ENCODE peak calls at places on chromosomes 4 and X, in six cellular contexts. G is activated T-cell treated with anti-CD3 and anti-CD28 coated beads, Interleukin-2, amount 50 U/mL, for 72 hours; V is NCI-H2081; F is heart left ventricle; Q is cerebellar cortex; Z is ELR. L is an unnamed sample.

GRCh38 chrX:11180571-11180970 is 69.4 kb downstream of the HCCS start:
- DNase-seq in G (no peak), V (peak), F (no peak), Q (no peak), Z (no peak), L (no peak)

GRCh38 chr4:53494851-53495250 is 96.4 kb downstream of the LNX1 start:
- DNase-seq in G (no peak), V (no peak), F (no peak), Q (no peak), Z (no peak), L (no peak)

GRCh38 chr4:15873117-15873516 is 65.4 kb downstream of the FGFBP1 start:
- DNase-seq in G (no peak), V (no peak), F (no peak), Q (no peak), Z (no peak), L (no peak)

GRCh38 chrX:41558531-41558930 is 111.4 kb downstream of the NYX start:
- DNase-seq in G (no peak), V (no peak), F (no peak), Q (peak), Z (peak), L (no peak)

GRCh38 chr4:185817403-185817818 is 5.4 kb upstream of the SORBS2 start:
- DNase-seq in G (no peak), V (peak), F (peak), Q (no peak), Z (no peak), L (no peak)

GRCh38 chrX:7110821-7111276 is 36.7 kb upstream of the STS start:
- DNase-seq in G (no peak), V (no peak), F (no peak), Q (no peak), Z (peak), L (no peak)

GRCh38 chr4:26206981-26207380 is 113.8 kb upstream of the RBPJ start:
- DNase-seq in G (no peak), V (no peak), F (no peak), Q (no peak), Z (no peak), L (no peak)

GRCh38 chr4:38017579-38017978 is 57.4 kb downstream of the PTTG2 start:
- DNase-seq in G (no peak), V (no peak), F (no peak), Q (no peak), Z (no peak), L (no peak)

GRCh38 chr4:142150483-142150882 is 514.1 kb downstream of the IL15 start:
- DNase-seq in G (no peak), V (no peak), F (no peak), Q (no peak), Z (no peak), L (no peak)

GRCh38 chr4:1015179-1015578 is 3.8 kb downstream of the FGFRL1 start:
- DNase-seq in G (no peak), V (no peak), F (no peak), Q (no peak), Z (no peak), L (no peak)

GRCh38 chr4:104064650-104065577 is 345.1 kb upstream of the TACR3 start:
- DNase-seq in G (peak), V (peak), F (peak), Q (peak), Z (peak), L (no peak)

GRCh38 chrX:50100188-50100587 is 100.6 kb downstream of the AKAP4 start:
- DNase-seq in G (no peak), V (no peak), F (no peak), Q (no peak), Z (peak), L (no peak)

GRCh38 chr4:119597377-119597776 is 31.2 kb downstream of the PDE5A start:
- DNase-seq in G (no peak), V (no peak), F (no peak), Q (no peak), Z (no peak), L (no peak)

GRCh38 chr4:99801005-99801699 is 15.5 kb upstream of the DAPP1 start:
- DNase-seq in G (no peak), V (no peak), F (no peak), Q (no peak), Z (no peak), L (no peak)

GRCh38 chrX:147838465-147839131 is 73.1 kb upstream of the FMR1 start:
- DNase-seq in G (no peak), V (no peak), F (no peak), Q (no peak), Z (peak), L (no peak)

GRCh38 chrX:58025979-58026378 is 115.7 kb upstream of the ZXDA start:
- DNase-seq in G (peak), V (peak), F (peak), Q (peak), Z (peak), L (no peak)

GRCh38 chr4:1684756-1685603 is 867 bp upstream of the FAM53A start:
- DNase-seq in G (no peak), V (no peak), F (no peak), Q (no peak), Z (no peak), L (peak)

GRCh38 chr4:157143365-157143764 is 67.4 kb downstream of the GLRB start:
- DNase-seq in G (no peak), V (no peak), F (no peak), Q (no peak), Z (no peak), L (no peak)

GRCh38 chrX:16465081-16465876 is 184.7 kb upstream of the S100G start:
- DNase-seq in G (no peak), V (no peak), F (no peak), Q (no peak), Z (peak), L (no peak)

GRCh38 chr4:41209187-41209586 is 5.2 kb downstream of the APBB2 start:
- DNase-seq in G (no peak), V (no peak), F (no peak), Q (no peak), Z (peak), L (no peak)

GRCh38 chr4:138301536-138301935 is 59.4 kb upstream of the SLC7A11 start:
- DNase-seq in G (no peak), V (no peak), F (no peak), Q (no peak), Z (no peak), L (no peak)

GRCh38 chr4:110518889-110519490 is 43.0 kb downstream of the ENPEP start:
- DNase-seq in G (peak), V (peak), F (no peak), Q (peak), Z (peak), L (no peak)

GRCh38 chr4:76683154-76683553 is 214.8 kb downstream of the SOWAHB start:
- DNase-seq in G (no peak), V (no peak), F (no peak), Q (no peak), Z (no peak), L (no peak)

GRCh38 chr4:6473264-6474052 is 1.0 kb upstream of the PPP2R2C start:
- DNase-seq in G (no peak), V (no peak), F (no peak), Q (no peak), Z (no peak), L (no peak)

GRCh38 chr4:14022428-14022827 is 394.9 kb upstream of the BOD1L1 start:
- DNase-seq in G (no peak), V (no peak), F (no peak), Q (no peak), Z (peak), L (no peak)

GRCh38 chr4:100738388-100739165 is 220.8 kb upstream of the EMCN start:
- DNase-seq in G (no peak), V (no peak), F (no peak), Q (peak), Z (peak), L (no peak)

GRCh38 chr4:146330392-146330791 is 116.1 kb downstream of the REELD1 start:
- DNase-seq in G (no peak), V (no peak), F (no peak), Q (no peak), Z (peak), L (no peak)

GRCh38 chr4:111323496-111323895 is 700.6 kb upstream of the PITX2 start:
- DNase-seq in G (no peak), V (no peak), F (no peak), Q (no peak), Z (peak), L (no peak)

GRCh38 chrX:153762636-153763173 is 1.3 kb upstream of the PLXNB3 start:
- DNase-seq in G (no peak), V (no peak), F (no peak), Q (no peak), Z (no peak), L (no peak)

GRCh38 chr4:112905728-112906127 is 143.7 kb upstream of the ANK2 start:
- DNase-seq in G (no peak), V (no peak), F (no peak), Q (no peak), Z (no peak), L (no peak)

GRCh38 chrX:118355225-118355920 is 9.5 kb downstream of the WDR44 start:
- DNase-seq in G (peak), V (no peak), F (no peak), Q (no peak), Z (peak), L (no peak)

GRCh38 chrX:141314441-141314840 is 72.1 kb upstream of the SPANXC start:
- DNase-seq in G (no peak), V (no peak), F (no peak), Q (no peak), Z (peak), L (no peak)

GRCh38 chr4:16573744-16574143 is 324.7 kb downstream of the LDB2 start:
- DNase-seq in G (no peak), V (no peak), F (peak), Q (peak), Z (peak), L (peak)

GRCh38 chrX:133249659-133250058 is 31.5 kb upstream of the TFDP3 start:
- DNase-seq in G (no peak), V (no peak), F (no peak), Q (no peak), Z (no peak), L (no peak)

GRCh38 chrX:18596096-18596495 is 75.8 kb downstream of the RS1 start:
- DNase-seq in G (no peak), V (no peak), F (no peak), Q (no peak), Z (no peak), L (no peak)

GRCh38 chrX:39653656-39654055 is 444.1 kb downstream of the BCOR start:
- DNase-seq in G (no peak), V (no peak), F (no peak), Q (peak), Z (no peak), L (no peak)

GRCh38 chrX:133056341-133056740 is 40.6 kb downstream of the USP26 start:
- DNase-seq in G (no peak), V (no peak), F (no peak), Q (peak), Z (no peak), L (no peak)